ENCODE peak calls at places on chromosomes 2 and 18, in eight cellular contexts. One of them, this sample, is unnamed.

GRCh38 chr2:135227386-135227785 is 175.3 kb downstream of the RAB3GAP1 start:
- DNase-seq in memory B cell: no peak
- DNase-seq in pons: no peak
- DNase-seq in H54: no peak
- DNase-seq in neural crest cell: no peak
- DNase-seq in stimulated activated CD4-positive, alpha-beta T cell treated with anti-CD3 and anti-CD28 coated beads, Interleukin-4, amount 100 ng/mL, for 1 hour: no peak
- DNase-seq in NCI-H460: no peak
- DNase-seq in tibial nerve: no peak
- DNase-seq in this sample: no peak

GRCh38 chr2:20525041-20526035 is 78.5 kb downstream of the RHOB start:
- DNase-seq in tibial nerve: peak
- DNase-seq in neural crest cell: no peak
- DNase-seq in stimulated activated CD4-positive, alpha-beta T cell treated with anti-CD3 and anti-CD28 coated beads, Interleukin-4, amount 100 ng/mL, for 1 hour: no peak
- DNase-seq in pons: no peak
- DNase-seq in NCI-H460: peak
- DNase-seq in memory B cell: peak
- DNase-seq in H54: no peak
- DNase-seq in this sample: peak

GRCh38 chr2:101368371-101368770 is 18.9 kb downstream of the CREG2 start:
- DNase-seq in neural crest cell: no peak
- DNase-seq in H54: no peak
- DNase-seq in tibial nerve: no peak
- DNase-seq in NCI-H460: no peak
- DNase-seq in pons: no peak
- DNase-seq in stimulated activated CD4-positive, alpha-beta T cell treated with anti-CD3 and anti-CD28 coated beads, Interleukin-4, amount 100 ng/mL, for 1 hour: no peak
- DNase-seq in memory B cell: no peak
- DNase-seq in this sample: no peak

GRCh38 chr18:12485479-12486105 is 77.9 kb downstream of the PRELID3A start:
- DNase-seq in tibial nerve: no peak
- DNase-seq in NCI-H460: no peak
- DNase-seq in memory B cell: no peak
- DNase-seq in neural crest cell: no peak
- DNase-seq in stimulated activated CD4-positive, alpha-beta T cell treated with anti-CD3 and anti-CD28 coated beads, Interleukin-4, amount 100 ng/mL, for 1 hour: no peak
- DNase-seq in pons: no peak
- DNase-seq in H54: no peak
- DNase-seq in this sample: no peak

GRCh38 chr2:70143314-70144150 is 47.3 kb downstream of the C2orf42 start:
- DNase-seq in memory B cell: peak
- DNase-seq in stimulated activated CD4-positive, alpha-beta T cell treated with anti-CD3 and anti-CD28 coated beads, Interleukin-4, amount 100 ng/mL, for 1 hour: peak
- DNase-seq in tibial nerve: no peak
- DNase-seq in NCI-H460: peak
- DNase-seq in H54: peak
- DNase-seq in pons: peak
- DNase-seq in neural crest cell: no peak
- DNase-seq in this sample: peak

GRCh38 chr2:47598476-47598875 is 184.5 kb upstream of the MSH6 start:
- DNase-seq in tibial nerve: no peak
- DNase-seq in memory B cell: no peak
- DNase-seq in pons: no peak
- DNase-seq in NCI-H460: no peak
- DNase-seq in neural crest cell: no peak
- DNase-seq in stimulated activated CD4-positive, alpha-beta T cell treated with anti-CD3 and anti-CD28 coated beads, Interleukin-4, amount 100 ng/mL, for 1 hour: no peak
- DNase-seq in H54: no peak
- DNase-seq in this sample: no peak

GRCh38 chr2:86226069-86226468 is 26.8 kb downstream of the MRPL35 start:
- DNase-seq in NCI-H460: no peak
- DNase-seq in tibial nerve: no peak
- DNase-seq in stimulated activated CD4-positive, alpha-beta T cell treated with anti-CD3 and anti-CD28 coated beads, Interleukin-4, amount 100 ng/mL, for 1 hour: no peak
- DNase-seq in pons: no peak
- DNase-seq in H54: no peak
- DNase-seq in neural crest cell: no peak
- DNase-seq in memory B cell: no peak
- DNase-seq in this sample: no peak

GRCh38 chr18:22604986-22605421 is 187.3 kb upstream of the CTAGE1 start:
- DNase-seq in NCI-H460: no peak
- DNase-seq in stimulated activated CD4-positive, alpha-beta T cell treated with anti-CD3 and anti-CD28 coated beads, Interleukin-4, amount 100 ng/mL, for 1 hour: no peak
- DNase-seq in neural crest cell: no peak
- DNase-seq in tibial nerve: no peak
- DNase-seq in memory B cell: no peak
- DNase-seq in pons: no peak
- DNase-seq in H54: no peak
- DNase-seq in this sample: no peak

GRCh38 chr2:84901593-84902120 is 3.8 kb upstream of the TMSB10 start:
- DNase-seq in H54: no peak
- DNase-seq in NCI-H460: no peak
- DNase-seq in memory B cell: no peak
- DNase-seq in tibial nerve: no peak
- DNase-seq in stimulated activated CD4-positive, alpha-beta T cell treated with anti-CD3 and anti-CD28 coated beads, Interleukin-4, amount 100 ng/mL, for 1 hour: no peak
- DNase-seq in neural crest cell: no peak
- DNase-seq in pons: no peak
- DNase-seq in this sample: no peak

GRCh38 chr2:21317131-21317530 is 193.4 kb downstream of the TDRD15 start:
- DNase-seq in pons: peak
- DNase-seq in neural crest cell: peak
- DNase-seq in H54: peak
- DNase-seq in tibial nerve: peak
- DNase-seq in memory B cell: peak
- DNase-seq in stimulated activated CD4-positive, alpha-beta T cell treated with anti-CD3 and anti-CD28 coated beads, Interleukin-4, amount 100 ng/mL, for 1 hour: no peak
- DNase-seq in NCI-H460: peak
- DNase-seq in this sample: peak

GRCh38 chr2:98382739-98383138 is 36.5 kb downstream of the CNGA3 start:
- DNase-seq in memory B cell: no peak
- DNase-seq in H54: no peak
- DNase-seq in tibial nerve: no peak
- DNase-seq in neural crest cell: no peak
- DNase-seq in pons: no peak
- DNase-seq in stimulated activated CD4-positive, alpha-beta T cell treated with anti-CD3 and anti-CD28 coated beads, Interleukin-4, amount 100 ng/mL, for 1 hour: no peak
- DNase-seq in NCI-H460: no peak
- DNase-seq in this sample: no peak

GRCh38 chr18:71130351-71130750 is 841.5 kb downstream of the SOCS6 start:
- DNase-seq in H54: no peak
- DNase-seq in memory B cell: no peak
- DNase-seq in NCI-H460: no peak
- DNase-seq in stimulated activated CD4-positive, alpha-beta T cell treated with anti-CD3 and anti-CD28 coated beads, Interleukin-4, amount 100 ng/mL, for 1 hour: no peak
- DNase-seq in neural crest cell: no peak
- DNase-seq in pons: no peak
- DNase-seq in tibial nerve: no peak
- DNase-seq in this sample: no peak

GRCh38 chr2:148221166-148221565 is 200.3 kb downstream of the MBD5 start:
- DNase-seq in pons: no peak
- DNase-seq in tibial nerve: no peak
- DNase-seq in memory B cell: no peak
- DNase-seq in stimulated activated CD4-positive, alpha-beta T cell treated with anti-CD3 and anti-CD28 coated beads, Interleukin-4, amount 100 ng/mL, for 1 hour: no peak
- DNase-seq in NCI-H460: no peak
- DNase-seq in H54: no peak
- DNase-seq in neural crest cell: no peak
- DNase-seq in this sample: no peak

GRCh38 chr18:59715966-59716369 is 18.7 kb upstream of the CCBE1 start:
- DNase-seq in stimulated activated CD4-positive, alpha-beta T cell treated with anti-CD3 and anti-CD28 coated beads, Interleukin-4, amount 100 ng/mL, for 1 hour: no peak
- DNase-seq in tibial nerve: no peak
- DNase-seq in NCI-H460: no peak
- DNase-seq in pons: no peak
- DNase-seq in neural crest cell: no peak
- DNase-seq in memory B cell: no peak
- DNase-seq in H54: peak
- DNase-seq in this sample: no peak

GRCh38 chr18:10579079-10579867 is 53.4 kb downstream of the NAPG start:
- DNase-seq in memory B cell: no peak
- DNase-seq in neural crest cell: no peak
- DNase-seq in NCI-H460: no peak
- DNase-seq in tibial nerve: no peak
- DNase-seq in pons: no peak
- DNase-seq in H54: no peak
- DNase-seq in stimulated activated CD4-positive, alpha-beta T cell treated with anti-CD3 and anti-CD28 coated beads, Interleukin-4, amount 100 ng/mL, for 1 hour: no peak
- DNase-seq in this sample: no peak

GRCh38 chr18:59623456-59624383 is 73.5 kb downstream of the CCBE1 start:
- DNase-seq in NCI-H460: no peak
- DNase-seq in stimulated activated CD4-positive, alpha-beta T cell treated with anti-CD3 and anti-CD28 coated beads, Interleukin-4, amount 100 ng/mL, for 1 hour: no peak
- DNase-seq in memory B cell: no peak
- DNase-seq in neural crest cell: no peak
- DNase-seq in H54: no peak
- DNase-seq in pons: no peak
- DNase-seq in tibial nerve: no peak
- DNase-seq in this sample: no peak

GRCh38 chr2:151560289-151560688 is 150.6 kb downstream of the RIF1 start:
- DNase-seq in stimulated activated CD4-positive, alpha-beta T cell treated with anti-CD3 and anti-CD28 coated beads, Interleukin-4, amount 100 ng/mL, for 1 hour: no peak
- DNase-seq in H54: no peak
- DNase-seq in memory B cell: no peak
- DNase-seq in pons: peak
- DNase-seq in tibial nerve: no peak
- DNase-seq in neural crest cell: no peak
- DNase-seq in NCI-H460: peak
- DNase-seq in this sample: no peak

GRCh38 chr2:55115795-55116597 is 65.7 kb upstream of the RTN4 start:
- DNase-seq in tibial nerve: no peak
- DNase-seq in stimulated activated CD4-positive, alpha-beta T cell treated with anti-CD3 and anti-CD28 coated beads, Interleukin-4, amount 100 ng/mL, for 1 hour: no peak
- DNase-seq in memory B cell: no peak
- DNase-seq in pons: no peak
- DNase-seq in NCI-H460: peak
- DNase-seq in neural crest cell: no peak
- DNase-seq in H54: no peak
- DNase-seq in this sample: no peak

GRCh38 chr2:100060875-100061274 is 81.5 kb downstream of the AFF3 start:
- DNase-seq in pons: no peak
- DNase-seq in H54: no peak
- DNase-seq in tibial nerve: no peak
- DNase-seq in neural crest cell: no peak
- DNase-seq in NCI-H460: no peak
- DNase-seq in memory B cell: no peak
- DNase-seq in stimulated activated CD4-positive, alpha-beta T cell treated with anti-CD3 and anti-CD28 coated beads, Interleukin-4, amount 100 ng/mL, for 1 hour: no peak
- DNase-seq in this sample: no peak

GRCh38 chr2:228828397-228828796 is 442.7 kb downstream of the PID1 start:
- DNase-seq in tibial nerve: no peak
- DNase-seq in H54: no peak
- DNase-seq in neural crest cell: no peak
- DNase-seq in stimulated activated CD4-positive, alpha-beta T cell treated with anti-CD3 and anti-CD28 coated beads, Interleukin-4, amount 100 ng/mL, for 1 hour: no peak
- DNase-seq in memory B cell: no peak
- DNase-seq in NCI-H460: no peak
- DNase-seq in pons: no peak
- DNase-seq in this sample: no peak

GRCh38 chr2:176115883-176116813 is at the start of gene HOXD10:
- DNase-seq in memory B cell: no peak
- DNase-seq in tibial nerve: no peak
- DNase-seq in stimulated activated CD4-positive, alpha-beta T cell treated with anti-CD3 and anti-CD28 coated beads, Interleukin-4, amount 100 ng/mL, for 1 hour: no peak
- DNase-seq in H54: no peak
- DNase-seq in neural crest cell: no peak
- DNase-seq in pons: no peak
- DNase-seq in NCI-H460: no peak
- DNase-seq in this sample: no peak

GRCh38 chr2:136582631-136583205 is 182.6 kb upstream of the THSD7B start:
- DNase-seq in pons: no peak
- DNase-seq in memory B cell: no peak
- DNase-seq in stimulated activated CD4-positive, alpha-beta T cell treated with anti-CD3 and anti-CD28 coated beads, Interleukin-4, amount 100 ng/mL, for 1 hour: no peak
- DNase-seq in tibial nerve: no peak
- DNase-seq in NCI-H460: peak
- DNase-seq in neural crest cell: peak
- DNase-seq in H54: no peak
- DNase-seq in this sample: no peak

GRCh38 chr2:217222511-217222910 is 362.6 kb upstream of the TNP1 start:
- DNase-seq in tibial nerve: no peak
- DNase-seq in NCI-H460: no peak
- DNase-seq in pons: peak
- DNase-seq in H54: no peak
- DNase-seq in neural crest cell: no peak
- DNase-seq in stimulated activated CD4-positive, alpha-beta T cell treated with anti-CD3 and anti-CD28 coated beads, Interleukin-4, amount 100 ng/mL, for 1 hour: no peak
- DNase-seq in memory B cell: no peak
- DNase-seq in this sample: no peak

GRCh38 chr2:45011621-45012602 is 2.7 kb upstream of the SIX2 start:
- DNase-seq in neural crest cell: no peak
- DNase-seq in NCI-H460: no peak
- DNase-seq in pons: no peak
- DNase-seq in stimulated activated CD4-positive, alpha-beta T cell treated with anti-CD3 and anti-CD28 coated beads, Interleukin-4, amount 100 ng/mL, for 1 hour: no peak
- DNase-seq in tibial nerve: no peak
- DNase-seq in H54: no peak
- DNase-seq in memory B cell: no peak
- DNase-seq in this sample: no peak

GRCh38 chr2:171319164-171319810 is 114.5 kb downstream of the METTL8 start:
- DNase-seq in pons: peak
- DNase-seq in stimulated activated CD4-positive, alpha-beta T cell treated with anti-CD3 and anti-CD28 coated beads, Interleukin-4, amount 100 ng/mL, for 1 hour: peak
- DNase-seq in tibial nerve: no peak
- DNase-seq in memory B cell: no peak
- DNase-seq in NCI-H460: no peak
- DNase-seq in neural crest cell: no peak
- DNase-seq in H54: no peak
- DNase-seq in this sample: no peak

GRCh38 chr18:9147440-9148238 is 11.1 kb downstream of the ANKRD12 start:
- DNase-seq in NCI-H460: peak
- DNase-seq in pons: peak
- DNase-seq in H54: peak
- DNase-seq in neural crest cell: no peak
- DNase-seq in tibial nerve: no peak
- DNase-seq in stimulated activated CD4-positive, alpha-beta T cell treated with anti-CD3 and anti-CD28 coated beads, Interleukin-4, amount 100 ng/mL, for 1 hour: no peak
- DNase-seq in memory B cell: no peak
- DNase-seq in this sample: peak

GRCh38 chr2:8242734-8243133 is 439.1 kb upstream of the ID2 start:
- DNase-seq in neural crest cell: no peak
- DNase-seq in H54: no peak
- DNase-seq in stimulated activated CD4-positive, alpha-beta T cell treated with anti-CD3 and anti-CD28 coated beads, Interleukin-4, amount 100 ng/mL, for 1 hour: no peak
- DNase-seq in NCI-H460: no peak
- DNase-seq in memory B cell: no peak
- DNase-seq in tibial nerve: no peak
- DNase-seq in pons: no peak
- DNase-seq in this sample: no peak

GRCh38 chr2:60852282-60852860 is 29.0 kb upstream of the REL start:
- DNase-seq in NCI-H460: no peak
- DNase-seq in H54: no peak
- DNase-seq in stimulated activated CD4-positive, alpha-beta T cell treated with anti-CD3 and anti-CD28 coated beads, Interleukin-4, amount 100 ng/mL, for 1 hour: no peak
- DNase-seq in pons: peak
- DNase-seq in neural crest cell: no peak
- DNase-seq in memory B cell: no peak
- DNase-seq in tibial nerve: no peak
- DNase-seq in this sample: no peak

GRCh38 chr18:48607049-48607984 is 68.5 kb downstream of the CTIF start:
- DNase-seq in pons: no peak
- DNase-seq in memory B cell: no peak
- DNase-seq in NCI-H460: no peak
- DNase-seq in stimulated activated CD4-positive, alpha-beta T cell treated with anti-CD3 and anti-CD28 coated beads, Interleukin-4, amount 100 ng/mL, for 1 hour: no peak
- DNase-seq in tibial nerve: no peak
- DNase-seq in neural crest cell: no peak
- DNase-seq in H54: peak
- DNase-seq in this sample: no peak

GRCh38 chr18:61896767-61897166 is 4.0 kb upstream of the RNF152 start:
- DNase-seq in memory B cell: no peak
- DNase-seq in NCI-H460: no peak
- DNase-seq in stimulated activated CD4-positive, alpha-beta T cell treated with anti-CD3 and anti-CD28 coated beads, Interleukin-4, amount 100 ng/mL, for 1 hour: no peak
- DNase-seq in tibial nerve: no peak
- DNase-seq in pons: no peak
- DNase-seq in neural crest cell: no peak
- DNase-seq in H54: peak
- DNase-seq in this sample: no peak

GRCh38 chr2:201353116-201353515 is 4.0 kb downstream of the FLACC1 start:
- DNase-seq in H54: no peak
- DNase-seq in memory B cell: no peak
- DNase-seq in stimulated activated CD4-positive, alpha-beta T cell treated with anti-CD3 and anti-CD28 coated beads, Interleukin-4, amount 100 ng/mL, for 1 hour: no peak
- DNase-seq in pons: no peak
- DNase-seq in tibial nerve: no peak
- DNase-seq in neural crest cell: no peak
- DNase-seq in NCI-H460: no peak
- DNase-seq in this sample: no peak

GRCh38 chr2:15685143-15685542 is 93.5 kb downstream of the DDX1 start:
- DNase-seq in memory B cell: no peak
- DNase-seq in stimulated activated CD4-positive, alpha-beta T cell treated with anti-CD3 and anti-CD28 coated beads, Interleukin-4, amount 100 ng/mL, for 1 hour: no peak
- DNase-seq in tibial nerve: no peak
- DNase-seq in NCI-H460: no peak
- DNase-seq in H54: no peak
- DNase-seq in pons: no peak
- DNase-seq in neural crest cell: no peak
- DNase-seq in this sample: no peak

GRCh38 chr2:120715356-120715755 is 20.3 kb upstream of the GLI2 start:
- DNase-seq in tibial nerve: no peak
- DNase-seq in stimulated activated CD4-positive, alpha-beta T cell treated with anti-CD3 and anti-CD28 coated beads, Interleukin-4, amount 100 ng/mL, for 1 hour: no peak
- DNase-seq in pons: no peak
- DNase-seq in NCI-H460: no peak
- DNase-seq in H54: no peak
- DNase-seq in memory B cell: no peak
- DNase-seq in neural crest cell: no peak
- DNase-seq in this sample: no peak

GRCh38 chr2:187299122-187299906 is 148.7 kb downstream of the CALCRL start:
- DNase-seq in memory B cell: no peak
- DNase-seq in H54: no peak
- DNase-seq in NCI-H460: peak
- DNase-seq in pons: no peak
- DNase-seq in neural crest cell: no peak
- DNase-seq in stimulated activated CD4-positive, alpha-beta T cell treated with anti-CD3 and anti-CD28 coated beads, Interleukin-4, amount 100 ng/mL, for 1 hour: no peak
- DNase-seq in tibial nerve: no peak
- DNase-seq in this sample: no peak